ENCODE peak calls at places on chromosomes 11 and 22, in six cellular contexts. One of them, this sample, is unnamed.

GRCh38 chr22:23305922-23306374 is 125.6 kb downstream of the BCR start:
- DNase-seq in psoas muscle: peak; percentile 63
- DNase-seq in A549: no peak
- DNase-seq in heart right ventricle: peak; percentile 78
- DNase-seq in SJSA1: peak; percentile 87
- DNase-seq in CD8-positive, alpha-beta T cell: no peak
- DNase-seq in this sample: no peak

GRCh38 chr11:110028904-110029303 is 64.3 kb upstream of the ZC3H12C start:
- DNase-seq in psoas muscle: no peak
- DNase-seq in A549: no peak
- DNase-seq in heart right ventricle: no peak
- DNase-seq in SJSA1: no peak
- DNase-seq in CD8-positive, alpha-beta T cell: no peak
- DNase-seq in this sample: no peak

GRCh38 chr22:46055176-46055850 is 78.4 kb upstream of the WNT7B start:
- DNase-seq in psoas muscle: peak; percentile 50
- DNase-seq in A549: no peak
- DNase-seq in heart right ventricle: no peak
- DNase-seq in SJSA1: peak; percentile 56
- DNase-seq in CD8-positive, alpha-beta T cell: no peak
- DNase-seq in this sample: no peak

GRCh38 chr11:827861-828167 is at the start of gene CRACR2B:
- DNase-seq in psoas muscle: no peak
- DNase-seq in A549: no peak
- DNase-seq in heart right ventricle: no peak
- DNase-seq in SJSA1: no peak
- DNase-seq in CD8-positive, alpha-beta T cell: no peak
- DNase-seq in this sample: no peak

GRCh38 chr22:24827305-24827704 is 21.3 kb downstream of the SGSM1 start:
- DNase-seq in psoas muscle: no peak
- DNase-seq in A549: no peak
- DNase-seq in heart right ventricle: no peak
- DNase-seq in SJSA1: no peak
- DNase-seq in CD8-positive, alpha-beta T cell: no peak
- DNase-seq in this sample: no peak

GRCh38 chr11:95455228-95455627 is 224.2 kb upstream of the SESN3 start:
- DNase-seq in psoas muscle: no peak
- DNase-seq in A549: no peak
- DNase-seq in heart right ventricle: no peak
- DNase-seq in SJSA1: no peak
- DNase-seq in CD8-positive, alpha-beta T cell: no peak
- DNase-seq in this sample: no peak

GRCh38 chr11:41237386-41237785 is 222.1 kb downstream of the LRRC4C start:
- DNase-seq in psoas muscle: no peak
- DNase-seq in A549: no peak
- DNase-seq in heart right ventricle: no peak
- DNase-seq in SJSA1: no peak
- DNase-seq in CD8-positive, alpha-beta T cell: no peak
- DNase-seq in this sample: no peak

GRCh38 chr11:130858215-130858614 is 58.1 kb downstream of the SNX19 start:
- DNase-seq in psoas muscle: no peak
- DNase-seq in A549: peak; percentile 24
- DNase-seq in heart right ventricle: no peak
- DNase-seq in SJSA1: no peak
- DNase-seq in CD8-positive, alpha-beta T cell: no peak
- DNase-seq in this sample: peak; percentile 28

GRCh38 chr11:72263363-72263762 is 19.4 kb upstream of the PHOX2A start:
- DNase-seq in psoas muscle: no peak
- DNase-seq in A549: peak; percentile 53
- DNase-seq in heart right ventricle: no peak
- DNase-seq in SJSA1: no peak
- DNase-seq in CD8-positive, alpha-beta T cell: no peak
- DNase-seq in this sample: peak; percentile 44

GRCh38 chr22:37664249-37665101 is 6.0 kb downstream of the PDXP start:
- DNase-seq in psoas muscle: no peak
- DNase-seq in A549: no peak
- DNase-seq in heart right ventricle: no peak
- DNase-seq in SJSA1: no peak
- DNase-seq in CD8-positive, alpha-beta T cell: no peak
- DNase-seq in this sample: peak; percentile 70

GRCh38 chr22:30627480-30627879 is 8.1 kb upstream of the SLC35E4 start:
- DNase-seq in psoas muscle: no peak
- DNase-seq in A549: no peak
- DNase-seq in heart right ventricle: no peak
- DNase-seq in SJSA1: no peak
- DNase-seq in CD8-positive, alpha-beta T cell: no peak
- DNase-seq in this sample: no peak

GRCh38 chr11:61580292-61580888 is 486 bp downstream of the SYT7 start:
- DNase-seq in psoas muscle: no peak
- DNase-seq in A549: no peak
- DNase-seq in heart right ventricle: no peak
- DNase-seq in SJSA1: no peak
- DNase-seq in CD8-positive, alpha-beta T cell: peak; percentile 50
- DNase-seq in this sample: no peak

GRCh38 chr22:27627444-27627833 is 174.1 kb downstream of the MN1 start:
- DNase-seq in psoas muscle: no peak
- DNase-seq in A549: peak; percentile 22
- DNase-seq in heart right ventricle: no peak
- DNase-seq in SJSA1: no peak
- DNase-seq in CD8-positive, alpha-beta T cell: no peak
- DNase-seq in this sample: no peak
- H3K4me1 ChIP-seq in psoas muscle: no peaks in the 10 kb centered on the region
- H3K4me1 ChIP-seq in A549: no peaks in the 10 kb centered on the region
- H3K4me1 ChIP-seq in heart right ventricle: no peaks in the 10 kb centered on the region
- H3K4me1 ChIP-seq in SJSA1: peaks cover 10% of the 10 kb centered on the region
- H3K4me1 ChIP-seq in CD8-positive, alpha-beta T cell: no peaks in the 10 kb centered on the region
- H3K4me1 ChIP-seq in this sample: no peaks in the 10 kb centered on the region

GRCh38 chr11:68031136-68031459 is 617 bp downstream of the NDUFS8 start:
- DNase-seq in psoas muscle: no peak
- DNase-seq in A549: no peak
- DNase-seq in heart right ventricle: no peak
- DNase-seq in SJSA1: no peak
- DNase-seq in CD8-positive, alpha-beta T cell: no peak
- DNase-seq in this sample: no peak

GRCh38 chr11:68030318-68031135 is at the start of gene NDUFS8:
- DNase-seq in psoas muscle: peak; percentile 97
- DNase-seq in A549: peak; percentile 99
- DNase-seq in heart right ventricle: peak; percentile 96
- DNase-seq in SJSA1: peak; percentile 100
- DNase-seq in CD8-positive, alpha-beta T cell: peak; percentile 95
- DNase-seq in this sample: peak; percentile 99

GRCh38 chr11:68026391-68027105 is 3.9 kb upstream of the NDUFS8 start:
- DNase-seq in psoas muscle: no peak
- DNase-seq in A549: no peak
- DNase-seq in heart right ventricle: no peak
- DNase-seq in SJSA1: no peak
- DNase-seq in CD8-positive, alpha-beta T cell: no peak
- DNase-seq in this sample: no peak

GRCh38 chr11:68027667-68028066 is 2.8 kb upstream of the NDUFS8 start:
- DNase-seq in psoas muscle: no peak
- DNase-seq in A549: no peak
- DNase-seq in heart right ventricle: no peak
- DNase-seq in SJSA1: no peak
- DNase-seq in CD8-positive, alpha-beta T cell: no peak
- DNase-seq in this sample: no peak

GRCh38 chr11:68028802-68029475 is 1.5 kb upstream of the NDUFS8 start:
- DNase-seq in psoas muscle: no peak
- DNase-seq in A549: peak; percentile 40
- DNase-seq in heart right ventricle: no peak
- DNase-seq in SJSA1: peak; percentile 51
- DNase-seq in CD8-positive, alpha-beta T cell: no peak
- DNase-seq in this sample: no peak
- H3K4me3 ChIP-seq in psoas muscle: peak overlapping the region; percentile 86
- H3K4me3 ChIP-seq in A549: peak overlapping the region; percentile 94
- H3K4me3 ChIP-seq in heart right ventricle: no peak overlapping the region
- H3K4me3 ChIP-seq in SJSA1: no peak overlapping the region
- H3K4me3 ChIP-seq in CD8-positive, alpha-beta T cell: no peak overlapping the region
- H3K4me3 ChIP-seq in this sample: no peak overlapping the region

GRCh38 chr11:128498846-128499245 is 88.5 kb downstream of the ETS1 start:
- DNase-seq in psoas muscle: no peak
- DNase-seq in A549: no peak
- DNase-seq in heart right ventricle: no peak
- DNase-seq in SJSA1: no peak
- DNase-seq in CD8-positive, alpha-beta T cell: no peak
- DNase-seq in this sample: no peak
- H3K4me1 ChIP-seq in psoas muscle: peaks cover 94% of the 10 kb centered on the region
- H3K4me1 ChIP-seq in A549: peaks cover 91% of the 10 kb centered on the region
- H3K4me1 ChIP-seq in heart right ventricle: peaks cover 95% of the 10 kb centered on the region
- H3K4me1 ChIP-seq in SJSA1: peaks cover 95% of the 10 kb centered on the region
- H3K4me1 ChIP-seq in CD8-positive, alpha-beta T cell: peaks cover 98% of the 10 kb centered on the region
- H3K4me1 ChIP-seq in this sample: peaks cover 29% of the 10 kb centered on the region

GRCh38 chr11:65788801-65789200 is 1.9 kb downstream of the OVOL1 start:
- DNase-seq in psoas muscle: no peak
- DNase-seq in A549: no peak
- DNase-seq in heart right ventricle: no peak
- DNase-seq in SJSA1: no peak
- DNase-seq in CD8-positive, alpha-beta T cell: no peak
- DNase-seq in this sample: no peak
- H3K4me3 ChIP-seq in psoas muscle: no peak overlapping the region
- H3K4me3 ChIP-seq in A549: no peak overlapping the region
- H3K4me3 ChIP-seq in heart right ventricle: no peak overlapping the region
- H3K4me3 ChIP-seq in SJSA1: no peak overlapping the region
- H3K4me3 ChIP-seq in CD8-positive, alpha-beta T cell: no peak overlapping the region
- H3K4me3 ChIP-seq in this sample: no peak overlapping the region

GRCh38 chr11:67372232-67372992 is 986 bp downstream of the CLCF1 start:
- DNase-seq in psoas muscle: peak; percentile 51
- DNase-seq in A549: no peak
- DNase-seq in heart right ventricle: peak; percentile 53
- DNase-seq in SJSA1: no peak
- DNase-seq in CD8-positive, alpha-beta T cell: no peak
- DNase-seq in this sample: no peak

GRCh38 chr11:67372993-67373915 is at the start of gene CLCF1:
- DNase-seq in psoas muscle: peak; percentile 71
- DNase-seq in A549: peak; percentile 96
- DNase-seq in heart right ventricle: peak; percentile 77
- DNase-seq in SJSA1: no peak
- DNase-seq in CD8-positive, alpha-beta T cell: peak; percentile 83
- DNase-seq in this sample: peak; percentile 88

GRCh38 chr11:67370351-67371076 is 2.9 kb downstream of the CLCF1 start:
- DNase-seq in psoas muscle: no peak
- DNase-seq in A549: no peak
- DNase-seq in heart right ventricle: no peak
- DNase-seq in SJSA1: no peak
- DNase-seq in CD8-positive, alpha-beta T cell: no peak
- DNase-seq in this sample: no peak

GRCh38 chr11:67371199-67371548 is 2.2 kb downstream of the CLCF1 start:
- DNase-seq in psoas muscle: no peak
- DNase-seq in A549: no peak
- DNase-seq in heart right ventricle: no peak
- DNase-seq in SJSA1: no peak
- DNase-seq in CD8-positive, alpha-beta T cell: no peak
- DNase-seq in this sample: no peak

DNA sequence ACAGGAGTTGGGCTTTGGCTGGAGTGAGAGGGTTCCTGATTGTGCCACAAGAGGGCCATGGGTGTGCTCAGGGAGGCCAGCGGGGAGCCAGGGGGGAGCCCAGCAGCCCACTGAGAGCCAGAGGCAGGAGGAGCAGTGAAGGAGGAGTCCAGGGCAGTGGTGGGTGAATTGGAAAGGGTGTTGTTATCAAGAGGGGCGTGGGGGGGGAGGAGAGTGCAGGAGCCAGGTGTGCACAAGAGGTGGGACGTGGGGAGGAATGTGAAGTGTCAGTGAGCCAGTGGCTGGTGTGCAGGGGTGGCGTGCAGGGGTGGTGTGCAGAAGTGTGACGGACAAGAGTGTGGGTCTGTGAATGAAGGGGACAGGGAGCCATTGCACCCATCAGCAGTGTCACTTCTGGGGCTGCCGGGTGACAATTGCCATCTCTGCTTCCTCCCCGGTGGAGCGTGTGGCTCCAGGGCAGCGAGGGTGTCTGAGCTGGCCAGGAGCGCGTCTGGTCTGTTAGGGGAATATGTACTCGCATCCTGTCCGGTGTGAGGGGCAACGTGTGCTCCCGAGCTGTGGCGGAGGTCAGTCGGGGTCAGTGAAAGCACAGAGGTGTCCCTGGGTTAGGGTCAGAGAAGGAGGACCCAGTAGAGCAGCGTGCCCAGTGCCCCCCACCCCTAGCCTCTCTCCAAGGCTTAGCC is 1.7 kb downstream of the CLCF1 start:
- DNase-seq in psoas muscle: peak; percentile 41
- DNase-seq in A549: peak; percentile 74
- DNase-seq in heart right ventricle: no peak
- DNase-seq in SJSA1: peak; percentile 57
- DNase-seq in CD8-positive, alpha-beta T cell: peak; percentile 59
- DNase-seq in this sample: peak; percentile 61
- H3K4me1 ChIP-seq in psoas muscle: peaks cover 16% of the 10 kb centered on the region
- H3K4me1 ChIP-seq in A549: peaks cover 73% of the 10 kb centered on the region
- H3K4me1 ChIP-seq in heart right ventricle: peaks cover 41% of the 10 kb centered on the region
- H3K4me1 ChIP-seq in SJSA1: peaks cover 37% of the 10 kb centered on the region
- H3K4me1 ChIP-seq in CD8-positive, alpha-beta T cell: peaks cover 56% of the 10 kb centered on the region
- H3K4me1 ChIP-seq in this sample: peaks cover 7% of the 10 kb centered on the region

This sample was measured in cardiac muscle cell.